ENCODE peak calls at places on chromosomes 12 and 14, in ten cellular contexts. One of them, this sample, is unnamed.

GRCh38 chr14:38662781-38663180 is 406.9 kb upstream of the CLEC14A start:
- DNase-seq in DMS79: peak
- DNase-seq in testis: no peak
- DNase-seq in effector memory CD4-positive, alpha-beta T cell: no peak
- DNase-seq in cardiac muscle cell: no peak
- DNase-seq in suprapubic skin: no peak
- DNase-seq in upper lobe of right lung: peak
- DNase-seq in M059J: peak
- DNase-seq in naive B cell: no peak
- DNase-seq in T-helper 2 cell: no peak
- DNase-seq in this sample: no peak

GRCh38 chr12:21073822-21074460 is 57.1 kb upstream of the SLCO1B1 start:
- DNase-seq in DMS79: no peak
- DNase-seq in M059J: peak
- DNase-seq in suprapubic skin: no peak
- DNase-seq in effector memory CD4-positive, alpha-beta T cell: no peak
- DNase-seq in cardiac muscle cell: no peak
- DNase-seq in testis: no peak
- DNase-seq in upper lobe of right lung: no peak
- DNase-seq in T-helper 2 cell: no peak
- DNase-seq in naive B cell: no peak
- DNase-seq in this sample: no peak

GRCh38 chr14:60095781-60096450 is 4.2 kb downstream of the PCNX4 start:
- DNase-seq in testis: no peak
- DNase-seq in upper lobe of right lung: no peak
- DNase-seq in cardiac muscle cell: no peak
- DNase-seq in T-helper 2 cell: no peak
- DNase-seq in effector memory CD4-positive, alpha-beta T cell: no peak
- DNase-seq in suprapubic skin: no peak
- DNase-seq in M059J: peak
- DNase-seq in DMS79: no peak
- DNase-seq in naive B cell: no peak
- DNase-seq in this sample: no peak

GRCh38 chr14:103279129-103280025 is 54.7 kb upstream of the EIF5 start:
- DNase-seq in DMS79: no peak
- DNase-seq in upper lobe of right lung: no peak
- DNase-seq in testis: peak
- DNase-seq in M059J: no peak
- DNase-seq in suprapubic skin: no peak
- DNase-seq in naive B cell: no peak
- DNase-seq in T-helper 2 cell: no peak
- DNase-seq in cardiac muscle cell: no peak
- DNase-seq in effector memory CD4-positive, alpha-beta T cell: no peak
- DNase-seq in this sample: no peak

GRCh38 chr12:131910302-131911110 is 16.1 kb downstream of the ULK1 start:
- DNase-seq in cardiac muscle cell: no peak
- DNase-seq in naive B cell: no peak
- DNase-seq in upper lobe of right lung: no peak
- DNase-seq in testis: no peak
- DNase-seq in effector memory CD4-positive, alpha-beta T cell: no peak
- DNase-seq in M059J: no peak
- DNase-seq in suprapubic skin: no peak
- DNase-seq in DMS79: no peak
- DNase-seq in T-helper 2 cell: no peak
- DNase-seq in this sample: no peak

GRCh38 chr14:56813143-56813551 is 2.9 kb upstream of the OTX2 start:
- DNase-seq in M059J: no peak
- DNase-seq in naive B cell: no peak
- DNase-seq in DMS79: no peak
- DNase-seq in upper lobe of right lung: no peak
- DNase-seq in effector memory CD4-positive, alpha-beta T cell: no peak
- DNase-seq in T-helper 2 cell: no peak
- DNase-seq in cardiac muscle cell: no peak
- DNase-seq in suprapubic skin: no peak
- DNase-seq in testis: no peak
- DNase-seq in this sample: no peak

GRCh38 chr14:93009471-93010117 is 86.6 kb downstream of the CHGA start:
- DNase-seq in cardiac muscle cell: no peak
- DNase-seq in upper lobe of right lung: no peak
- DNase-seq in testis: peak
- DNase-seq in T-helper 2 cell: no peak
- DNase-seq in effector memory CD4-positive, alpha-beta T cell: no peak
- DNase-seq in suprapubic skin: no peak
- DNase-seq in naive B cell: no peak
- DNase-seq in M059J: no peak
- DNase-seq in DMS79: no peak
- DNase-seq in this sample: peak

GRCh38 chr14:68665116-68665515 is 127.8 kb downstream of the ZFP36L1 start:
- DNase-seq in DMS79: no peak
- DNase-seq in suprapubic skin: no peak
- DNase-seq in naive B cell: no peak
- DNase-seq in M059J: peak
- DNase-seq in T-helper 2 cell: no peak
- DNase-seq in cardiac muscle cell: no peak
- DNase-seq in upper lobe of right lung: no peak
- DNase-seq in effector memory CD4-positive, alpha-beta T cell: no peak
- DNase-seq in testis: no peak
- DNase-seq in this sample: no peak

GRCh38 chr12:26918321-26919215 is 19.2 kb downstream of the INTS13 start:
- DNase-seq in DMS79: no peak
- DNase-seq in testis: no peak
- DNase-seq in naive B cell: no peak
- DNase-seq in suprapubic skin: no peak
- DNase-seq in cardiac muscle cell: no peak
- DNase-seq in T-helper 2 cell: no peak
- DNase-seq in upper lobe of right lung: no peak
- DNase-seq in M059J: peak
- DNase-seq in effector memory CD4-positive, alpha-beta T cell: no peak
- DNase-seq in this sample: no peak

GRCh38 chr12:123867141-123867540 is 105.0 kb downstream of the DNAH10 start:
- DNase-seq in testis: no peak
- DNase-seq in DMS79: no peak
- DNase-seq in effector memory CD4-positive, alpha-beta T cell: no peak
- DNase-seq in cardiac muscle cell: no peak
- DNase-seq in M059J: no peak
- DNase-seq in T-helper 2 cell: no peak
- DNase-seq in upper lobe of right lung: no peak
- DNase-seq in suprapubic skin: no peak
- DNase-seq in naive B cell: no peak
- DNase-seq in this sample: no peak

GRCh38 chr12:127300753-127301152 is 966.2 kb upstream of the TMEM132C start:
- DNase-seq in suprapubic skin: no peak
- DNase-seq in testis: no peak
- DNase-seq in DMS79: no peak
- DNase-seq in effector memory CD4-positive, alpha-beta T cell: no peak
- DNase-seq in naive B cell: no peak
- DNase-seq in M059J: no peak
- DNase-seq in cardiac muscle cell: no peak
- DNase-seq in upper lobe of right lung: no peak
- DNase-seq in T-helper 2 cell: no peak
- DNase-seq in this sample: no peak

GRCh38 chr14:98633380-98633779 is 638.6 kb downstream of the BCL11B start:
- DNase-seq in DMS79: peak
- DNase-seq in T-helper 2 cell: no peak
- DNase-seq in suprapubic skin: no peak
- DNase-seq in upper lobe of right lung: no peak
- DNase-seq in M059J: no peak
- DNase-seq in effector memory CD4-positive, alpha-beta T cell: no peak
- DNase-seq in naive B cell: no peak
- DNase-seq in cardiac muscle cell: peak
- DNase-seq in testis: peak
- DNase-seq in this sample: no peak

GRCh38 chr12:89494411-89495231 is 30.0 kb downstream of the GALNT4 start:
- DNase-seq in effector memory CD4-positive, alpha-beta T cell: no peak
- DNase-seq in suprapubic skin: no peak
- DNase-seq in M059J: peak
- DNase-seq in cardiac muscle cell: no peak
- DNase-seq in DMS79: no peak
- DNase-seq in testis: no peak
- DNase-seq in T-helper 2 cell: no peak
- DNase-seq in naive B cell: no peak
- DNase-seq in upper lobe of right lung: no peak
- DNase-seq in this sample: no peak

GRCh38 chr12:32896438-32897275 is at the start of gene PKP2:
- DNase-seq in M059J: peak
- DNase-seq in T-helper 2 cell: no peak
- DNase-seq in effector memory CD4-positive, alpha-beta T cell: no peak
- DNase-seq in DMS79: peak
- DNase-seq in cardiac muscle cell: peak
- DNase-seq in suprapubic skin: peak
- DNase-seq in naive B cell: no peak
- DNase-seq in upper lobe of right lung: peak
- DNase-seq in testis: peak
- DNase-seq in this sample: peak

GRCh38 chr12:109098142-109098652 is 800 bp downstream of the UNG start:
- DNase-seq in testis: no peak
- DNase-seq in naive B cell: no peak
- DNase-seq in suprapubic skin: no peak
- DNase-seq in DMS79: peak
- DNase-seq in M059J: peak
- DNase-seq in effector memory CD4-positive, alpha-beta T cell: no peak
- DNase-seq in T-helper 2 cell: no peak
- DNase-seq in upper lobe of right lung: peak
- DNase-seq in cardiac muscle cell: peak
- DNase-seq in this sample: no peak

GRCh38 chr12:113136128-113136989 is 798 bp upstream of the RASAL1 start:
- DNase-seq in testis: peak
- DNase-seq in naive B cell: peak
- DNase-seq in T-helper 2 cell: peak
- DNase-seq in cardiac muscle cell: no peak
- DNase-seq in suprapubic skin: no peak
- DNase-seq in M059J: no peak
- DNase-seq in effector memory CD4-positive, alpha-beta T cell: peak
- DNase-seq in DMS79: no peak
- DNase-seq in upper lobe of right lung: no peak
- DNase-seq in this sample: no peak

GRCh38 chr12:79624378-79624777 is 66.4 kb downstream of the PAWR start:
- DNase-seq in M059J: peak
- DNase-seq in DMS79: no peak
- DNase-seq in effector memory CD4-positive, alpha-beta T cell: no peak
- DNase-seq in T-helper 2 cell: no peak
- DNase-seq in suprapubic skin: no peak
- DNase-seq in naive B cell: no peak
- DNase-seq in upper lobe of right lung: no peak
- DNase-seq in cardiac muscle cell: no peak
- DNase-seq in testis: no peak
- DNase-seq in this sample: no peak

GRCh38 chr12:15220961-15221885 is at the start of gene RERG:
- DNase-seq in M059J: peak
- DNase-seq in effector memory CD4-positive, alpha-beta T cell: peak
- DNase-seq in T-helper 2 cell: peak
- DNase-seq in suprapubic skin: peak
- DNase-seq in DMS79: peak
- DNase-seq in upper lobe of right lung: peak
- DNase-seq in cardiac muscle cell: peak
- DNase-seq in naive B cell: peak
- DNase-seq in testis: peak
- DNase-seq in this sample: peak

This sample was measured in sciatic nerve.